ENCODE peak calls at places on chromosomes 6 and 20, in nine cellular contexts. One of them, this sample, is unnamed.

GRCh38 chr20:42901689-42902518 is 287.8 kb downstream of the PTPRT start:
- DNase-seq in endothelial cell: no peak
- DNase-seq in cardiac muscle cell: no peak
- DNase-seq in progenitor cell of endocrine pancreas: no peak
- DNase-seq in GM10248: no peak
- DNase-seq in OCI-LY7: no peak
- DNase-seq in fibroblast of mammary gland: no peak
- DNase-seq in omental fat pad: no peak
- DNase-seq in neural crest cell: no peak
- DNase-seq in this sample: no peak

GRCh38 chr6:160348209-160348551 is at the start of gene SLC22A3:
- DNase-seq in GM10248: no peak
- DNase-seq in neural crest cell: no peak
- DNase-seq in OCI-LY7: no peak
- DNase-seq in endothelial cell: peak; percentile 17
- DNase-seq in progenitor cell of endocrine pancreas: peak; percentile 21
- DNase-seq in cardiac muscle cell: peak; percentile 43
- DNase-seq in fibroblast of mammary gland: no peak
- DNase-seq in omental fat pad: no peak
- DNase-seq in this sample: no peak

GRCh38 chr6:149440735-149441662 is 40.9 kb downstream of the SUMO4 start:
- DNase-seq in fibroblast of mammary gland: peak; percentile 29
- DNase-seq in GM10248: no peak
- DNase-seq in endothelial cell: no peak
- DNase-seq in omental fat pad: no peak
- DNase-seq in neural crest cell: no peak
- DNase-seq in OCI-LY7: no peak
- DNase-seq in progenitor cell of endocrine pancreas: no peak
- DNase-seq in cardiac muscle cell: no peak
- DNase-seq in this sample: no peak

GRCh38 chr6:148239777-148240462 is 102.7 kb upstream of the SASH1 start:
- DNase-seq in neural crest cell: no peak
- DNase-seq in fibroblast of mammary gland: peak; percentile 65
- DNase-seq in cardiac muscle cell: no peak
- DNase-seq in OCI-LY7: no peak
- DNase-seq in omental fat pad: no peak
- DNase-seq in progenitor cell of endocrine pancreas: no peak
- DNase-seq in endothelial cell: no peak
- DNase-seq in GM10248: no peak
- DNase-seq in this sample: no peak

GRCh38 chr6:143332153-143332845 is 118.2 kb downstream of the ADAT2 start:
- DNase-seq in omental fat pad: no peak
- DNase-seq in cardiac muscle cell: no peak
- DNase-seq in progenitor cell of endocrine pancreas: no peak
- DNase-seq in endothelial cell: no peak
- DNase-seq in GM10248: no peak
- DNase-seq in fibroblast of mammary gland: no peak
- DNase-seq in neural crest cell: no peak
- DNase-seq in OCI-LY7: no peak
- DNase-seq in this sample: no peak

GRCh38 chr6:26251354-26252081 is 113.5 kb upstream of the BTN3A2 start:
- DNase-seq in progenitor cell of endocrine pancreas: peak; percentile 30
- DNase-seq in cardiac muscle cell: peak; percentile 94
- DNase-seq in neural crest cell: peak; percentile 51
- DNase-seq in GM10248: peak; percentile 76
- DNase-seq in OCI-LY7: no peak
- DNase-seq in omental fat pad: no peak
- DNase-seq in fibroblast of mammary gland: peak; percentile 41
- DNase-seq in endothelial cell: peak; percentile 41
- DNase-seq in this sample: peak; percentile 83

GRCh38 chr6:166446567-166447065 is 63.9 kb upstream of the MPC1 start:
- DNase-seq in neural crest cell: no peak
- DNase-seq in GM10248: no peak
- DNase-seq in omental fat pad: no peak
- DNase-seq in OCI-LY7: no peak
- DNase-seq in progenitor cell of endocrine pancreas: no peak
- DNase-seq in endothelial cell: no peak
- DNase-seq in cardiac muscle cell: no peak
- DNase-seq in fibroblast of mammary gland: no peak
- DNase-seq in this sample: no peak

GRCh38 chr6:37546141-37546871 is 46.6 kb upstream of the CCDC167 start:
- DNase-seq in omental fat pad: no peak
- DNase-seq in progenitor cell of endocrine pancreas: no peak
- DNase-seq in GM10248: no peak
- DNase-seq in endothelial cell: no peak
- DNase-seq in cardiac muscle cell: no peak
- DNase-seq in fibroblast of mammary gland: no peak
- DNase-seq in OCI-LY7: no peak
- DNase-seq in neural crest cell: no peak
- DNase-seq in this sample: no peak

DNA sequence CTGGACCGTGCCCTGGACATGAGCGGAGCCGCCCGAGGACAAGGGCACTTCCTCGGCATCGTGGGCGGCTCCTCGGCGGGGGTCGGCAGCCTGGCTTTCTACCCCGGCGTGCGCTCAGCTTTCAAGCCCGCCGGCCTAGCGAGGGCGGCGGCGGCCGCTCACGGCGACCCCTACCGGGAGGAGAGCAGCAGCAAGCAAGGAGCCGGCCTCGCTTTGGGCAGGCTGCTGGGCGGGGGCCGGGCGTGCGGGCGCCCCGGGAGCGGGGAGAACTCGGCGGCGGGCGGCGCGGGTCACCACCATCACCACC is 6.7 kb downstream of the PRDM13 start:
- DNase-seq in neural crest cell: peak; percentile 57
- DNase-seq in OCI-LY7: peak; percentile 24
- DNase-seq in fibroblast of mammary gland: peak; percentile 34
- DNase-seq in progenitor cell of endocrine pancreas: no peak
- DNase-seq in GM10248: peak; percentile 75
- DNase-seq in omental fat pad: no peak
- DNase-seq in endothelial cell: peak; percentile 82
- DNase-seq in cardiac muscle cell: peak; percentile 50
- DNase-seq in this sample: peak; percentile 49
- TF ChIP-seq CTCF in neural crest cell: peak; percentile 65
- TF ChIP-seq CTCF in OCI-LY7: peak; percentile 50
- TF ChIP-seq CTCF in fibroblast of mammary gland: peak; percentile 35
- TF ChIP-seq CTCF in progenitor cell of endocrine pancreas: peak; percentile 66
- TF ChIP-seq CTCF in GM10248: peak; percentile 69
- TF ChIP-seq CTCF in omental fat pad: no peak
- TF ChIP-seq CTCF in endothelial cell: peak; percentile 24
- TF ChIP-seq CTCF in cardiac muscle cell: peak; percentile 44
- TF ChIP-seq CTCF in this sample: no peak

GRCh38 chr6:168742146-168742782 is 301.3 kb downstream of the SMOC2 start:
- DNase-seq in progenitor cell of endocrine pancreas: no peak
- DNase-seq in neural crest cell: no peak
- DNase-seq in GM10248: no peak
- DNase-seq in cardiac muscle cell: no peak
- DNase-seq in OCI-LY7: no peak
- DNase-seq in endothelial cell: no peak
- DNase-seq in omental fat pad: no peak
- DNase-seq in fibroblast of mammary gland: no peak
- DNase-seq in this sample: no peak
- TF ChIP-seq CTCF in progenitor cell of endocrine pancreas: no peak
- TF ChIP-seq CTCF in neural crest cell: no peak
- TF ChIP-seq CTCF in GM10248: no peak
- TF ChIP-seq CTCF in cardiac muscle cell: no peak
- TF ChIP-seq CTCF in OCI-LY7: no peak
- TF ChIP-seq CTCF in endothelial cell: no peak
- TF ChIP-seq CTCF in omental fat pad: no peak
- TF ChIP-seq CTCF in fibroblast of mammary gland: no peak
- TF ChIP-seq CTCF in this sample: no peak

GRCh38 chr20:25195014-25195961 is at the start of gene ENTPD6:
- DNase-seq in OCI-LY7: no peak
- DNase-seq in progenitor cell of endocrine pancreas: peak; percentile 93
- DNase-seq in omental fat pad: peak; percentile 71
- DNase-seq in GM10248: peak; percentile 98
- DNase-seq in cardiac muscle cell: peak; percentile 91
- DNase-seq in fibroblast of mammary gland: peak; percentile 78
- DNase-seq in endothelial cell: peak; percentile 90
- DNase-seq in neural crest cell: peak; percentile 95
- DNase-seq in this sample: peak; percentile 92
- TF ChIP-seq CTCF in OCI-LY7: no peak
- TF ChIP-seq CTCF in progenitor cell of endocrine pancreas: no peak
- TF ChIP-seq CTCF in omental fat pad: no peak
- TF ChIP-seq CTCF in GM10248: no peak
- TF ChIP-seq CTCF in cardiac muscle cell: peak; percentile 36
- TF ChIP-seq CTCF in fibroblast of mammary gland: no peak
- TF ChIP-seq CTCF in endothelial cell: no peak
- TF ChIP-seq CTCF in neural crest cell: no peak
- TF ChIP-seq CTCF in this sample: no peak

GRCh38 chr6:53268858-53269608 is 79.7 kb downstream of the ELOVL5 start:
- DNase-seq in neural crest cell: no peak
- DNase-seq in omental fat pad: no peak
- DNase-seq in endothelial cell: no peak
- DNase-seq in GM10248: no peak
- DNase-seq in progenitor cell of endocrine pancreas: no peak
- DNase-seq in fibroblast of mammary gland: no peak
- DNase-seq in OCI-LY7: no peak
- DNase-seq in cardiac muscle cell: no peak
- DNase-seq in this sample: no peak

GRCh38 chr6:53279301-53279700 is 69.4 kb downstream of the ELOVL5 start:
- DNase-seq in GM10248: no peak
- DNase-seq in OCI-LY7: no peak
- DNase-seq in neural crest cell: no peak
- DNase-seq in endothelial cell: no peak
- DNase-seq in cardiac muscle cell: no peak
- DNase-seq in fibroblast of mammary gland: no peak
- DNase-seq in omental fat pad: no peak
- DNase-seq in progenitor cell of endocrine pancreas: no peak
- DNase-seq in this sample: no peak

GRCh38 chr6:53269827-53270226 is 78.9 kb downstream of the ELOVL5 start:
- DNase-seq in omental fat pad: no peak
- DNase-seq in fibroblast of mammary gland: no peak
- DNase-seq in cardiac muscle cell: no peak
- DNase-seq in GM10248: no peak
- DNase-seq in neural crest cell: no peak
- DNase-seq in endothelial cell: no peak
- DNase-seq in progenitor cell of endocrine pancreas: no peak
- DNase-seq in OCI-LY7: no peak
- DNase-seq in this sample: no peak

DNA sequence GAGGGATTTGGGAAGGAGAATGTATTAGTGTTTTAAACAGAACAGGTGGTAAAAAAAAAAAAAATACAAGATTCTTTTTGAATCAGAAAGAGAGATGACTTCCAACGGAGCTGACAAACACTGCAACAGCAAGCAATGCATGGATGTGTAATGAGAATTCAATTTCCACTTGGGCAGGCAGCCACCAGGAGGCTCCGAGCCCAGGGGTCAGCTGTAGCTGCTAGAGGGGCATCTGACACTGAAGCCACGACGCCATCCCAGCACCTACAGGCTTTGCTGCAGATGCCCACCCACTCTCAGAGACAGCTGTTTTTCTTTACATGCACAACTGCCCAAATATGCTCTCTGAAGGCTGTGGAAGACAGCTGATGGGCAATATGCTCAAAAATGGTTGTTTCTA is 75.4 kb downstream of the ELOVL5 start:
- DNase-seq in neural crest cell: no peak
- DNase-seq in fibroblast of mammary gland: no peak
- DNase-seq in GM10248: no peak
- DNase-seq in progenitor cell of endocrine pancreas: no peak
- DNase-seq in cardiac muscle cell: no peak
- DNase-seq in omental fat pad: no peak
- DNase-seq in endothelial cell: no peak
- DNase-seq in OCI-LY7: no peak
- DNase-seq in this sample: no peak
- TF ChIP-seq CTCF in neural crest cell: peak; percentile 19
- TF ChIP-seq CTCF in fibroblast of mammary gland: no peak
- TF ChIP-seq CTCF in GM10248: no peak
- TF ChIP-seq CTCF in progenitor cell of endocrine pancreas: no peak
- TF ChIP-seq CTCF in cardiac muscle cell: peak; percentile 9
- TF ChIP-seq CTCF in omental fat pad: no peak
- TF ChIP-seq CTCF in endothelial cell: no peak
- TF ChIP-seq CTCF in OCI-LY7: peak; percentile 15
- TF ChIP-seq CTCF in this sample: no peak

GRCh38 chr6:44247338-44248302 is 719 bp downstream of the HSP90AB1 start:
- DNase-seq in fibroblast of mammary gland: peak; percentile 49
- DNase-seq in progenitor cell of endocrine pancreas: peak; percentile 39
- DNase-seq in endothelial cell: peak; percentile 74
- DNase-seq in omental fat pad: peak; percentile 62
- DNase-seq in neural crest cell: no peak
- DNase-seq in OCI-LY7: peak; percentile 74
- DNase-seq in GM10248: no peak
- DNase-seq in cardiac muscle cell: peak; percentile 73
- DNase-seq in this sample: peak; percentile 91

GRCh38 chr6:44246663-44247337 is at the start of gene HSP90AB1:
- DNase-seq in neural crest cell: peak; percentile 92
- DNase-seq in cardiac muscle cell: peak; percentile 99
- DNase-seq in progenitor cell of endocrine pancreas: peak; percentile 92
- DNase-seq in fibroblast of mammary gland: peak; percentile 97
- DNase-seq in GM10248: peak; percentile 93
- DNase-seq in omental fat pad: peak; percentile 91
- DNase-seq in OCI-LY7: peak; percentile 99
- DNase-seq in endothelial cell: peak; percentile 90
- DNase-seq in this sample: peak; percentile 99

GRCh38 chr6:44248579-44248978 is 1.7 kb downstream of the HSP90AB1 start:
- DNase-seq in neural crest cell: no peak
- DNase-seq in OCI-LY7: no peak
- DNase-seq in endothelial cell: no peak
- DNase-seq in cardiac muscle cell: no peak
- DNase-seq in omental fat pad: no peak
- DNase-seq in GM10248: no peak
- DNase-seq in progenitor cell of endocrine pancreas: no peak
- DNase-seq in fibroblast of mammary gland: no peak
- DNase-seq in this sample: no peak

GRCh38 chr6:44245391-44245911 is 1.4 kb upstream of the HSP90AB1 start:
- DNase-seq in progenitor cell of endocrine pancreas: no peak
- DNase-seq in omental fat pad: no peak
- DNase-seq in fibroblast of mammary gland: no peak
- DNase-seq in GM10248: no peak
- DNase-seq in OCI-LY7: no peak
- DNase-seq in cardiac muscle cell: no peak
- DNase-seq in neural crest cell: no peak
- DNase-seq in endothelial cell: no peak
- DNase-seq in this sample: no peak

GRCh38 chr6:44245912-44246662 is 814 bp upstream of the HSP90AB1 start:
- DNase-seq in omental fat pad: peak; percentile 49
- DNase-seq in fibroblast of mammary gland: peak; percentile 71
- DNase-seq in cardiac muscle cell: peak; percentile 91
- DNase-seq in endothelial cell: peak; percentile 95
- DNase-seq in neural crest cell: peak; percentile 91
- DNase-seq in progenitor cell of endocrine pancreas: peak; percentile 91
- DNase-seq in GM10248: peak; percentile 89
- DNase-seq in OCI-LY7: peak; percentile 90
- DNase-seq in this sample: peak; percentile 89
- TF ChIP-seq CTCF in omental fat pad: no peak
- TF ChIP-seq CTCF in fibroblast of mammary gland: no peak
- TF ChIP-seq CTCF in cardiac muscle cell: no peak
- TF ChIP-seq CTCF in endothelial cell: no peak
- TF ChIP-seq CTCF in neural crest cell: no peak
- TF ChIP-seq CTCF in progenitor cell of endocrine pancreas: peak; percentile 53
- TF ChIP-seq CTCF in GM10248: peak; percentile 51
- TF ChIP-seq CTCF in OCI-LY7: peak; percentile 74
- TF ChIP-seq CTCF in this sample: no peak

This sample was measured in activated CD8-positive, alpha-beta T cell treated with anti-CD3 and anti-CD28 coated beads for 36 hours.